ENCODE peak calls at places on chromosomes 3 and 15, in nine cellular contexts. S is stomach, Q is T-helper 1 cell, M is NCI-H524, C is EL, J is T-helper 17 cell, K is BJ, R is posterior cingulate gyrus, L is endothelial cell. T is an unnamed sample.

GRCh38 chr15:38398134-38398533 is 55.8 kb upstream of the FAM98B start:
- DNase-seq in J (no peak), S (no peak), C (peak; percentile 96), L (no peak), K (peak; percentile 86), R (no peak), M (no peak), Q (no peak), T (no peak)

GRCh38 chr3:167862104-167862785 is 126.7 kb downstream of the SERPINI1 start:
- DNase-seq in S (no peak), L (no peak), R (no peak), M (no peak), K (no peak), J (no peak), C (no peak), Q (no peak), T (no peak)

GRCh38 chr15:31214864-31215489 is 111.7 kb upstream of the KLF13 start:
- DNase-seq in Q (no peak), J (no peak), M (peak; percentile 68), K (no peak), L (no peak), S (peak; percentile 79), C (peak; percentile 23), R (no peak), T (no peak)

GRCh38 chr15:43251863-43252241 is 14.9 kb downstream of the TGM5 start:
- DNase-seq in M (no peak), Q (no peak), J (no peak), S (no peak), R (no peak), K (no peak), C (no peak), L (no peak), T (no peak)

GRCh38 chr3:42010530-42010929 is 48.6 kb upstream of the ULK4 start:
- DNase-seq in C (no peak), L (peak; percentile 30), S (no peak), R (no peak), J (no peak), M (peak; percentile 93), Q (no peak), K (no peak), T (no peak)

GRCh38 chr3:45486136-45486535 is 97.8 kb downstream of the LARS2 start:
- DNase-seq in Q (no peak), J (no peak), M (no peak), L (no peak), C (peak; percentile 48), S (no peak), K (peak; percentile 60), R (no peak), T (no peak)

GRCh38 chr3:113594066-113594465 is 61.7 kb downstream of the SIDT1 start:
- DNase-seq in M (no peak), S (no peak), R (no peak), Q (no peak), C (no peak), K (no peak), L (no peak), J (no peak), T (no peak)

GRCh38 chr3:57756528-57757401 is 656 bp downstream of the SLMAP start:
- DNase-seq in M (no peak), J (peak; percentile 11), Q (peak; percentile 17), C (peak; percentile 80), K (no peak), R (peak; percentile 34), S (peak; percentile 46), L (peak; percentile 51), T (peak; percentile 36)

GRCh38 chr3:9135930-9136525 is 113.4 kb downstream of the SRGAP3 start:
- DNase-seq in L (peak; percentile 20), Q (no peak), K (no peak), S (no peak), C (no peak), M (no peak), J (no peak), R (peak; percentile 65), T (no peak)

GRCh38 chr3:126358038-126358815 is 1.0 kb upstream of the KLF15 start:
- DNase-seq in S (no peak), R (no peak), Q (no peak), M (peak; percentile 93), L (no peak), C (peak; percentile 15), K (no peak), J (no peak), T (no peak)

GRCh38 chr3:159898147-159898546 is 90.5 kb upstream of the IL12A start:
- DNase-seq in M (no peak), J (no peak), R (no peak), C (no peak), L (no peak), Q (no peak), S (no peak), K (no peak), T (no peak)

GRCh38 chr15:89755701-89756100 is 4.7 kb upstream of the MESP1 start:
- DNase-seq in K (no peak), Q (no peak), M (no peak), R (no peak), C (no peak), L (no peak), S (no peak), J (no peak), T (no peak)

GRCh38 chr3:177441813-177442646 is 244.7 kb upstream of the TBL1XR1 start:
- DNase-seq in Q (no peak), R (no peak), L (no peak), M (no peak), J (no peak), K (no peak), S (no peak), C (no peak), T (no peak)

GRCh38 chr15:45186771-45187577 is 792 bp downstream of the SHF start:
- DNase-seq in S (no peak), C (no peak), K (no peak), L (peak; percentile 39), M (no peak), Q (no peak), R (no peak), J (no peak), T (no peak)

GRCh38 chr15:71111950-71112349 is 3.3 kb upstream of the THSD4 start:
- DNase-seq in K (no peak), S (no peak), R (no peak), C (peak; percentile 43), M (no peak), Q (no peak), L (no peak), J (no peak), T (no peak)

GRCh38 chr15:94119923-94120775 is 111.2 kb upstream of the MCTP2 start:
- DNase-seq in L (peak; percentile 65), J (no peak), R (no peak), S (peak; percentile 60), Q (peak; percentile 6), M (peak; percentile 88), C (peak; percentile 37), K (peak; percentile 39), T (peak; percentile 45)

GRCh38 chr3:42061042-42061710 is 30.0 kb upstream of the TRAK1 start:
- DNase-seq in S (no peak), Q (no peak), R (no peak), C (no peak), M (no peak), L (no peak), K (no peak), J (no peak), T (no peak)

GRCh38 chr3:151923901-151924300 is 50.5 kb downstream of the SUCNR1 start:
- DNase-seq in S (no peak), R (no peak), M (no peak), J (no peak), C (peak; percentile 68), Q (no peak), K (peak; percentile 50), L (no peak), T (no peak)

GRCh38 chr3:10766049-10766705 is 49.9 kb upstream of the SLC6A11 start:
- DNase-seq in Q (no peak), S (no peak), K (no peak), R (no peak), L (no peak), C (no peak), M (no peak), J (no peak), T (no peak)

GRCh38 chr3:112302061-112302830 is 8.2 kb upstream of the SLC9C1 start:
- DNase-seq in M (peak; percentile 70), Q (no peak), L (peak; percentile 15), S (no peak), R (no peak), J (no peak), K (no peak), C (no peak), T (no peak)

GRCh38 chr3:115325539-115325938 is 178.5 kb upstream of the ZBTB20 start:
- DNase-seq in M (no peak), R (no peak), S (no peak), C (peak; percentile 26), Q (no peak), J (no peak), K (no peak), L (peak; percentile 55), T (no peak)

GRCh38 chr15:84947947-84948830 is 33.5 kb upstream of the PDE8A start:
- DNase-seq in C (peak; percentile 97), Q (no peak), S (no peak), K (peak; percentile 82), L (no peak), R (no peak), M (no peak), J (no peak), T (no peak)

GRCh38 chr3:37453393-37454391 is 279.3 kb upstream of the LRRFIP2 start:
- DNase-seq in J (no peak), M (peak; percentile 61), S (peak; percentile 41), L (peak; percentile 60), K (no peak), C (peak; percentile 3), Q (no peak), R (peak; percentile 59), T (no peak)

GRCh38 chr15:52153900-52154895 is 37.0 kb downstream of the GNB5 start:
- DNase-seq in C (no peak), J (no peak), L (no peak), S (no peak), K (no peak), R (no peak), Q (no peak), M (no peak), T (no peak)

GRCh38 chr3:44077267-44077666 is 164.4 kb upstream of the TOPAZ1 start:
- DNase-seq in C (no peak), Q (no peak), K (no peak), R (no peak), S (no peak), M (peak; percentile 11), J (no peak), L (no peak), T (no peak)

GRCh38 chr3:134083008-134083407 is 53.3 kb upstream of the SLCO2A1 start:
- DNase-seq in C (no peak), Q (no peak), L (no peak), K (no peak), J (no peak), R (no peak), S (no peak), M (no peak), T (no peak)

GRCh38 chr3:51938780-51939425 is 2.8 kb downstream of the RRP9 start:
- DNase-seq in J (no peak), R (no peak), Q (no peak), K (no peak), S (peak; percentile 14), C (no peak), L (no peak), M (no peak), T (no peak)

GRCh38 chr15:35697549-35698299 is 151.8 kb upstream of the DPH6 start:
- DNase-seq in L (peak; percentile 18), R (no peak), S (no peak), Q (no peak), K (no peak), J (no peak), M (peak; percentile 1), C (peak; percentile 57), T (no peak)

GRCh38 chr3:141191097-141191749 is 40.4 kb upstream of the PXYLP1 start:
- DNase-seq in R (no peak), K (no peak), Q (no peak), S (no peak), M (no peak), C (peak; percentile 34), J (no peak), L (no peak), T (no peak)

GRCh38 chr3:32257641-32258438 is 19.4 kb downstream of the CMTM8 start:
- DNase-seq in J (no peak), M (no peak), S (no peak), R (no peak), K (no peak), Q (no peak), L (no peak), C (no peak), T (no peak)

GRCh38 chr3:18378218-18378617 is 46.9 kb downstream of the SATB1 start:
- DNase-seq in J (no peak), K (no peak), Q (no peak), M (no peak), L (no peak), R (no peak), C (no peak), S (no peak), T (no peak)

T was measured in activated T-helper 2 cell treated with anti-CD3 and anti-CD28 coated beads, Interferon-gamma antibody, Interleukin-2, Interleukin-4, amounts not matched to agents 10 μg/mL and 5 μg/mL and 100 μg/mL, durations not matched to agents 14 hours and 24 hours and 36 hours.